ENCODE peak calls at places on chromosome 2, in eight cellular contexts. Y is left kidney; D is NCI-H82; R is NCI-H460; L is EL; W is activated CD4-positive, alpha-beta T cell treated with anti-CD3 and anti-CD28 coated beads for 24 hours; G is kidney glomerular epithelial cell; N is AML-193. Q is an unnamed sample.

GRCh38 chr2:79660552-79660951 is 147.7 kb downstream of the CTNNA2 start:
- DNase-seq in Y (no peak), D (no peak), R (no peak), L (peak), W (no peak), G (no peak), N (no peak), Q (no peak)

GRCh38 chr2:172552547-172553291 is 3.2 kb upstream of the PDK1 start:
- DNase-seq in Y (no peak), D (no peak), R (no peak), L (peak), W (no peak), G (peak), N (no peak), Q (no peak)

GRCh38 chr2:127623388-127624320 is 22.3 kb upstream of the GPR17 start:
- DNase-seq in Y (no peak), D (no peak), R (no peak), L (peak), W (no peak), G (no peak), N (no peak), Q (no peak)

GRCh38 chr2:218329826-218330651 is 26.6 kb upstream of the CATIP start:
- DNase-seq in Y (no peak), D (no peak), R (no peak), L (no peak), W (no peak), G (no peak), N (no peak), Q (no peak)

GRCh38 chr2:157334335-157334734 is 8.7 kb upstream of the ERMN start:
- DNase-seq in Y (no peak), D (no peak), R (no peak), L (no peak), W (no peak), G (no peak), N (no peak), Q (no peak)

GRCh38 chr2:24675338-24675737 is 117.9 kb downstream of the PTRHD1 start:
- DNase-seq in Y (no peak), D (no peak), R (no peak), L (no peak), W (no peak), G (no peak), N (no peak), Q (no peak)

GRCh38 chr2:190947711-190948251 is 66.2 kb downstream of the STAT1 start:
- DNase-seq in Y (peak), D (no peak), R (peak), L (peak), W (no peak), G (peak), N (peak), Q (no peak)

GRCh38 chr2:121960251-121960650 is 204.8 kb downstream of the TSN start:
- DNase-seq in Y (no peak), D (no peak), R (no peak), L (no peak), W (no peak), G (no peak), N (no peak), Q (no peak)

GRCh38 chr2:16070648-16070971 is 130.3 kb downstream of the MYCN start:
- DNase-seq in Y (no peak), D (no peak), R (no peak), L (no peak), W (no peak), G (no peak), N (no peak), Q (no peak)

GRCh38 chr2:186474196-186474595 is 11.9 kb upstream of the ZC3H15 start:
- DNase-seq in Y (no peak), D (no peak), R (no peak), L (no peak), W (no peak), G (no peak), N (no peak), Q (no peak)

GRCh38 chr2:86301010-86301409 is 36.4 kb downstream of the REEP1 start:
- DNase-seq in Y (peak), D (peak), R (no peak), L (no peak), W (no peak), G (no peak), N (no peak), Q (no peak)

GRCh38 chr2:12469053-12469625 is 247.6 kb upstream of the TRIB2 start:
- DNase-seq in Y (peak), D (no peak), R (no peak), L (no peak), W (no peak), G (no peak), N (no peak), Q (no peak)

GRCh38 chr2:239779592-239779983 is 245.6 kb downstream of the NDUFA10 start:
- DNase-seq in Y (no peak), D (no peak), R (no peak), L (no peak), W (no peak), G (no peak), N (no peak), Q (no peak)

GRCh38 chr2:75340560-75340959 is 141.2 kb upstream of the TACR1 start:
- DNase-seq in Y (no peak), D (no peak), R (no peak), L (peak), W (no peak), G (no peak), N (no peak), Q (no peak)

GRCh38 chr2:127576433-127577207 is 41.1 kb downstream of the MYO7B start:
- DNase-seq in Y (peak), D (no peak), R (no peak), L (peak), W (no peak), G (no peak), N (no peak), Q (no peak)

GRCh38 chr2:7706791-7707190 is 789.6 kb downstream of the RNF144A start:
- DNase-seq in Y (no peak), D (no peak), R (no peak), L (peak), W (no peak), G (no peak), N (no peak), Q (no peak)

GRCh38 chr2:71333619-71334018 is 2.0 kb downstream of the ZNF638 start:
- DNase-seq in Y (no peak), D (no peak), R (no peak), L (peak), W (no peak), G (no peak), N (no peak), Q (no peak)

GRCh38 chr2:21015281-21015645 is 28.6 kb downstream of the APOB start:
- DNase-seq in Y (no peak), D (no peak), R (no peak), L (no peak), W (no peak), G (no peak), N (no peak), Q (no peak)

GRCh38 chr2:68934021-68934420 is 18.7 kb downstream of the GKN2 start:
- DNase-seq in Y (no peak), D (no peak), R (no peak), L (no peak), W (no peak), G (no peak), N (no peak), Q (no peak)

GRCh38 chr2:207103132-207103531 is 62.6 kb downstream of the KLF7 start:
- DNase-seq in Y (no peak), D (no peak), R (no peak), L (no peak), W (no peak), G (no peak), N (no peak), Q (no peak)

GRCh38 chr2:125125902-125126301 is 1100.8 kb downstream of the CNTNAP5 start:
- DNase-seq in Y (no peak), D (no peak), R (no peak), L (no peak), W (no peak), G (no peak), N (no peak), Q (no peak)

GRCh38 chr2:12762976-12763375 is 46.2 kb downstream of the TRIB2 start:
- DNase-seq in Y (no peak), D (no peak), R (no peak), L (no peak), W (no peak), G (no peak), N (no peak), Q (no peak)

GRCh38 chr2:69720922-69721491 is 20.9 kb upstream of the ANXA4 start:
- DNase-seq in Y (peak), D (no peak), R (no peak), L (no peak), W (no peak), G (no peak), N (no peak), Q (no peak)

GRCh38 chr2:190929919-190930318 is 49.3 kb downstream of the GLS start:
- DNase-seq in Y (peak), D (no peak), R (no peak), L (no peak), W (no peak), G (peak), N (no peak), Q (no peak)

GRCh38 chr2:235378944-235379343 is 114.9 kb upstream of the AGAP1 start:
- DNase-seq in Y (no peak), D (no peak), R (no peak), L (no peak), W (no peak), G (no peak), N (no peak), Q (no peak)

GRCh38 chr2:219706823-219707281 is 79.4 kb downstream of the SLC4A3 start:
- DNase-seq in Y (peak), D (no peak), R (no peak), L (peak), W (no peak), G (no peak), N (no peak), Q (no peak)

GRCh38 chr2:120722603-120723421 is 12.9 kb upstream of the GLI2 start:
- DNase-seq in Y (no peak), D (peak), R (no peak), L (peak), W (no peak), G (peak), N (no peak), Q (no peak)

GRCh38 chr2:183950673-183951072 is 647.7 kb upstream of the ZNF804A start:
- DNase-seq in Y (no peak), D (no peak), R (no peak), L (peak), W (no peak), G (no peak), N (no peak), Q (no peak)

GRCh38 chr2:218893349-218894167 is 12.9 kb downstream of the WNT10A start:
- DNase-seq in Y (no peak), D (no peak), R (no peak), L (no peak), W (no peak), G (no peak), N (no peak), Q (no peak)

GRCh38 chr2:205695460-205695979 is 13.2 kb downstream of the NRP2 start:
- DNase-seq in Y (peak), D (no peak), R (no peak), L (peak), W (no peak), G (no peak), N (no peak), Q (no peak)

GRCh38 chr2:60551241-60552095 is 2.0 kb downstream of the BCL11A start:
- DNase-seq in Y (peak), D (peak), R (no peak), L (peak), W (no peak), G (no peak), N (no peak), Q (no peak)

GRCh38 chr2:213216461-213216860 is 65.0 kb upstream of the IKZF2 start:
- DNase-seq in Y (no peak), D (no peak), R (no peak), L (no peak), W (no peak), G (no peak), N (no peak), Q (no peak)

GRCh38 chr2:17309741-17310339 is 208.4 kb downstream of the RAD51AP2 start:
- DNase-seq in Y (peak), D (peak), R (peak), L (peak), W (no peak), G (peak), N (peak), Q (no peak)

GRCh38 chr2:8682719-8683667 is 1.1 kb downstream of the ID2 start:
- DNase-seq in Y (peak), D (peak), R (peak), L (peak), W (no peak), G (peak), N (peak), Q (no peak)